ENCODE peak calls at places on chromosome 7, in four cellular contexts. Q, T, P and N are unnamed samples.

GRCh38 chr7:131057015-131057518 is 270.6 kb upstream of the MKLN1 start:
- DNase-seq in Q (peak; percentile 50), P (no peak), T (peak; percentile 60), N (no peak)

GRCh38 chr7:13017881-13018280 is 330.4 kb downstream of the ARL4A start:
- DNase-seq in P (no peak), T (no peak), Q (no peak), N (no peak)

GRCh38 chr7:130430841-130431713 is 9.7 kb downstream of the CEP41 start:
- DNase-seq in Q (no peak), T (no peak), P (no peak), N (no peak)

GRCh38 chr7:47303695-47304453 is 278.0 kb downstream of the TNS3 start:
- DNase-seq in Q (no peak), T (no peak), P (no peak), N (no peak)

GRCh38 chr7:68107256-68107655 is 1110.6 kb downstream of the TYW1 start:
- DNase-seq in P (peak; percentile 49), T (no peak), Q (no peak), N (no peak)

GRCh38 chr7:43480581-43480980 is 102.3 kb upstream of the STK17A start:
- DNase-seq in Q (no peak), P (no peak), T (no peak), N (no peak)

GRCh38 chr7:91323759-91324158 is 59.5 kb downstream of the FZD1 start:
- DNase-seq in Q (no peak), P (no peak), T (no peak), N (no peak)

GRCh38 chr7:89474456-89474855 is 678.9 kb upstream of the TEX47 start:
- DNase-seq in Q (no peak), T (no peak), P (no peak), N (no peak)